ENCODE peak calls at places on chromosome 7, in ten cellular contexts. H, W, S, G, F, A, J, M, X and Y are unnamed samples. For H3K27me3, the result is how much of the 10 kb centered on the place peaks cover.

GRCh38 chr7:149716007-149716931 is 57.1 kb downstream of the ZNF467 start:
- DNase-seq in J (peak), S (no peak), W (peak), G (no peak), M (peak), F (no peak), H (no peak), A (no peak), X (no peak), Y (no peak)

GRCh38 chr7:126803060-126803665 is 449.6 kb downstream of the GRM8 start:
- DNase-seq in A (peak), M (peak), J (peak), W (peak), X (no peak), F (peak), G (peak), H (peak), S (no peak), Y (no peak)

GRCh38 chr7:100003711-100004661 is 11.4 kb upstream of the ZKSCAN1 start:
- DNase-seq in W (no peak), J (no peak), H (no peak), M (no peak), A (no peak), X (no peak), G (peak), S (no peak), F (peak), Y (no peak)

GRCh38 chr7:146740039-146740438 is 623.4 kb downstream of the CNTNAP2 start:
- DNase-seq in M (no peak), G (no peak), J (no peak), A (no peak), W (no peak), F (no peak), H (no peak), X (no peak), S (no peak), Y (no peak)

GRCh38 chr7:1120791-1121190 is 32.9 kb downstream of the GPER1 start:
- DNase-seq in M (no peak), S (no peak), X (peak), W (no peak), A (no peak), F (no peak), H (no peak), J (no peak), G (no peak), Y (no peak)

GRCh38 chr7:45122975-45123860 is 11.7 kb upstream of the TBRG4 start:
- DNase-seq in G (no peak), A (no peak), W (no peak), F (no peak), J (no peak), H (no peak), S (no peak), X (no peak), M (no peak), Y (no peak)

GRCh38 chr7:37445064-37445723 is 3.5 kb downstream of the ELMO1 start:
- DNase-seq in H (no peak), W (no peak), A (no peak), M (no peak), F (no peak), X (no peak), G (no peak), S (no peak), J (no peak), Y (no peak)

GRCh38 chr7:148472406-148472805 is 118.2 kb upstream of the C7orf33 start:
- DNase-seq in M (peak), S (no peak), F (no peak), G (no peak), H (peak), X (no peak), W (no peak), A (no peak), J (no peak), Y (no peak)

GRCh38 chr7:92988051-92988450 is 129.7 kb downstream of the SAMD9 start:
- DNase-seq in F (no peak), J (peak), G (no peak), W (no peak), H (peak), X (no peak), A (no peak), M (peak), S (no peak), Y (no peak)

GRCh38 chr7:15581352-15581951 is 19.6 kb upstream of the AGMO start:
- DNase-seq in H (no peak), M (no peak), X (no peak), A (no peak), F (no peak), G (no peak), S (no peak), W (no peak), J (no peak), Y (no peak)

GRCh38 chr7:95772771-95773581 is 622 bp downstream of the DYNC1I1 start:
- DNase-seq in M (peak), F (no peak), S (peak), W (peak), G (no peak), J (no peak), X (peak), H (peak), A (no peak), Y (peak)

GRCh38 chr7:134548877-134549276 is at the start of gene AKR1B15:
- DNase-seq in M (peak), G (no peak), W (no peak), F (no peak), H (peak), J (peak), S (peak), X (no peak), A (no peak), Y (no peak)

GRCh38 chr7:124072603-124073324 is 39.9 kb upstream of the TMEM229A start:
- DNase-seq in J (peak), X (no peak), H (peak), W (no peak), A (peak), G (no peak), M (peak), F (no peak), S (no peak), Y (no peak)

GRCh38 chr7:26317211-26317610 is 25.5 kb downstream of the SNX10 start:
- DNase-seq in J (no peak), M (no peak), H (no peak), S (no peak), W (no peak), X (no peak), A (no peak), F (no peak), G (no peak), Y (no peak)

GRCh38 chr7:22373388-22373787 is 16.4 kb upstream of the RAPGEF5 start:
- DNase-seq in H (no peak), A (no peak), G (no peak), X (no peak), J (no peak), W (no peak), M (no peak), S (no peak), F (no peak), Y (no peak)

GRCh38 chr7:44460325-44460724 is 30.1 kb downstream of the NUDCD3 start:
- DNase-seq in J (no peak), A (no peak), M (peak), F (no peak), X (no peak), S (no peak), W (no peak), H (no peak), G (no peak), Y (no peak)

GRCh38 chr7:30162133-30162532 is 27.3 kb downstream of the MTURN start:
- DNase-seq in X (no peak), H (no peak), J (no peak), S (no peak), G (no peak), F (no peak), A (no peak), M (no peak), W (no peak), Y (no peak)

GRCh38 chr7:96021533-96021932 is 249.2 kb downstream of the DYNC1I1 start:
- DNase-seq in A (no peak), H (peak), F (no peak), W (no peak), J (peak), G (no peak), S (no peak), X (no peak), M (peak), Y (no peak)

GRCh38 chr7:45704683-45705016 is 130.5 kb downstream of the ADCY1 start:
- DNase-seq in G (peak), M (no peak), W (no peak), H (no peak), F (no peak), X (no peak), S (peak), A (no peak), J (no peak), Y (no peak)

GRCh38 chr7:149248777-149249176 is 9.3 kb downstream of the ZNF212 start:
- DNase-seq in G (no peak), J (no peak), S (no peak), A (no peak), M (no peak), X (no peak), W (no peak), F (no peak), H (no peak), Y (no peak)

GRCh38 chr7:37990337-37990736 is 69.9 kb downstream of the EPDR1 start:
- DNase-seq in X (no peak), F (no peak), S (no peak), J (no peak), W (no peak), M (no peak), A (no peak), G (no peak), H (no peak), Y (no peak)

GRCh38 chr7:44213872-44214595 is 13.3 kb downstream of the YKT6 start:
- DNase-seq in G (no peak), H (peak), F (no peak), M (peak), W (peak), X (peak), S (peak), J (peak), A (peak), Y (no peak)

GRCh38 chr7:143318661-143319060 is 2.8 kb downstream of the CLCN1 start:
- DNase-seq in M (peak), A (no peak), G (peak), F (no peak), S (no peak), H (no peak), J (peak), W (no peak), X (no peak), Y (no peak)

GRCh38 chr7:11533229-11533820 is 298.7 kb downstream of the THSD7A start:
- DNase-seq in F (no peak), H (no peak), G (no peak), X (no peak), S (no peak), M (no peak), W (no peak), J (no peak), A (no peak), Y (no peak)

GRCh38 chr7:130435455-130435854 is 5.4 kb downstream of the CEP41 start:
- DNase-seq in W (no peak), F (no peak), A (no peak), J (no peak), H (no peak), X (no peak), G (no peak), S (no peak), M (no peak), Y (no peak)

GRCh38 chr7:29145553-29146081 is 720 bp downstream of the CPVL start:
- DNase-seq in F (no peak), X (no peak), A (no peak), J (no peak), W (no peak), S (no peak), G (no peak), H (no peak), M (no peak), Y (no peak)

GRCh38 chr7:16611711-16612110 is 33.8 kb downstream of the ANKMY2 start:
- DNase-seq in G (no peak), H (no peak), M (no peak), F (no peak), S (no peak), X (no peak), J (no peak), W (no peak), A (no peak), Y (no peak)

GRCh38 chr7:100090527-100091410 is 2.0 kb downstream of the COPS6 start:
- DNase-seq in J (no peak), W (no peak), A (no peak), G (no peak), H (peak), X (no peak), M (peak), S (no peak), F (no peak), Y (no peak)

GRCh38 chr7:124152859-124153692 is 120.2 kb upstream of the TMEM229A start:
- DNase-seq in S (no peak), F (no peak), A (no peak), G (no peak), M (peak), X (no peak), W (peak), J (peak), H (peak), Y (no peak)

GRCh38 chr7:138563808-138564207 is 103.7 kb downstream of the TRIM24 start:
- DNase-seq in W (no peak), G (no peak), M (no peak), F (no peak), S (no peak), H (no peak), A (no peak), X (no peak), J (no peak), Y (no peak)

GRCh38 chr7:55104707-55105433 is 86.1 kb downstream of the EGFR start:
- DNase-seq in W (no peak), S (no peak), A (no peak), J (no peak), G (no peak), H (no peak), X (no peak), M (peak), F (no peak), Y (no peak)

GRCh38 chr7:2046581-2047271 is 186.0 kb downstream of the MAD1L1 start:
- DNase-seq in X (no peak), A (no peak), S (peak), G (no peak), J (no peak), H (no peak), M (no peak), F (no peak), W (no peak), Y (no peak)

GRCh38 chr7:979886-980571 is 3.0 kb upstream of the CYP2W1 start:
- DNase-seq in A (peak), F (no peak), S (no peak), M (no peak), W (no peak), J (no peak), X (no peak), G (no peak), H (no peak), Y (no peak)

GRCh38 chr7:1544896-1545416 is 11.0 kb downstream of the TMEM184A start:
- DNase-seq in H (no peak), F (no peak), G (no peak), J (no peak), M (no peak), X (no peak), S (no peak), W (no peak), A (no peak), Y (no peak)

GRCh38 chr7:50379082-50379481 is 71.1 kb downstream of the FIGNL1 start:
- DNase-seq in A (no peak), F (no peak), J (no peak), H (peak), W (peak), S (no peak), M (peak), X (no peak), G (no peak), Y (no peak)

GRCh38 chr7:25707733-25708132 is 444.3 kb upstream of the NFE2L3 start:
- DNase-seq in G (no peak), A (peak), S (no peak), W (no peak), J (peak), X (no peak), M (no peak), F (no peak), H (no peak), Y (no peak)

GRCh38 chr7:113289140-113289740 is 170.9 kb upstream of the SMIM30 start:
- DNase-seq in G (no peak), F (no peak), M (peak), J (peak), X (no peak), A (no peak), S (no peak), H (peak), W (peak), Y (no peak)

GRCh38 chr7:155216475-155217272 is 81.0 kb upstream of the INSIG1 start:
- DNase-seq in M (no peak), X (no peak), S (peak), A (no peak), J (peak), F (no peak), H (peak), W (no peak), G (no peak), Y (no peak)

GRCh38 chr7:129684777-129685176 is 73.3 kb downstream of the NRF1 start:
- DNase-seq in A (peak), S (no peak), F (no peak), W (peak), G (no peak), M (no peak), H (no peak), J (no peak), X (no peak), Y (no peak)

DNA sequence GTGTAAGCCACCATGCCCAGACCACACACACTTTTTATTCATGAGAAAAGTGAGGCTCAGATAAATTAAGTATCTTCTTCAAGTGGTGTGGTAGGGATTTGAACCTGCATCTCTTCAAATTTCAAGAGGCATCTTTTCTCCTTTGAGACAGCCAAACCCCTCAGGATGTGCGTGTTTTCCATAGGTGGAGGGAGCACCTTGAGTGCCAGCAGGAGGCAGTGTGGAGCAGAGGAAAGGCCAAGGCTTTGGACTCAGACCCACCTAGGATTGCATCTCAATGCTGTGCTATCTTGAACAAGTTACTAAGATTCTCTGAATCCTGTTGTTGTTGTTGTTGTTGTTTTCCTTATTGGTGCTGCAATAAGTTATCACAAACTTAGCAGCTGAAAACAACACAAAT is 40.2 kb upstream of the MYL10 start:
- DNase-seq in M (no peak), S (no peak), W (no peak), G (no peak), F (no peak), A (no peak), X (no peak), H (peak), J (no peak), Y (no peak)
- H3K27me3 ChIP-seq in M (under half), S (under half), W (under half), G (under half), F (under half), A (under half), X (under half), H (under half), J (under half), Y (under half)

GRCh38 chr7:156220701-156221100 is 408.4 kb upstream of the SHH start:
- DNase-seq in H (no peak), S (no peak), J (no peak), X (no peak), M (no peak), W (no peak), G (no peak), A (no peak), F (no peak), Y (no peak)
- H3K27me3 ChIP-seq in H (half or more), S (under half), J (under half), X (under half), M (under half), W (under half), G (under half), A (under half), F (under half), Y (under half)

DNA sequence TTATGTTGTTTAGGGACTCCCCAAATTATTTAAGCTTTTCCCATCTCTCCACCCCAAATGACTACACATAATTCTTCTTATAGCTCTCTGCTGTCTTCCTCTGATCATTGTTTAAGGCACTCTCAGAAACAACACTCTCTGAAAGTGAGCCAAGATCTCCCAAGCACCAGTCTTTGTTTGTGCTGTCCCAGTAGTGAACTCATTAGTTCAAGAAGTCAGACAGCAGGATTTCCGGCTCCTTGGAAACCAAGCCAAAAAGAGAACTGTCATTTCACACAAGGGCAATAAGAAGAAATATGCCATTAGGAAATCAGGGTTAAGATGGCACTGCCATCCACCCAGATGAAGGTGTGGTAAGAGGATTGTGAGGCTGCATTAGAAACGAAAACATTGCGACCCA is 83.1 kb downstream of the FZD1 start:
- DNase-seq in J (peak), A (no peak), W (no peak), M (no peak), H (no peak), G (no peak), X (no peak), F (no peak), S (no peak), Y (no peak)
- H3K27me3 ChIP-seq in J (under half), A (under half), W (under half), M (under half), H (under half), G (under half), X (under half), F (under half), S (under half), Y (under half)

GRCh38 chr7:157014635-157015555 is 4.4 kb upstream of the MNX1 start:
- DNase-seq in S (no peak), J (no peak), G (no peak), F (no peak), A (no peak), W (no peak), X (no peak), H (no peak), M (no peak), Y (no peak)
- H3K27me3 ChIP-seq in S (half or more), J (half or more), G (under half), F (under half), A (half or more), W (half or more), X (under half), H (under half), M (under half), Y (under half)